ENCODE peak calls at places on chromosome 12, in seven cellular contexts. One of them, this sample, is unnamed.
A peak's percentile ranks its signal among the peaks of the same experiment; 100 is the strongest.

GRCh38 chr12:69553626-69554248 is 31.5 kb upstream of the CCT2 start:
- DNase-seq in brain microvascular endothelial cell: no peak
- DNase-seq in T-helper 17 cell: no peak
- DNase-seq in mesothelial cell of epicardium: no peak
- DNase-seq in SIG-M5: no peak
- DNase-seq in heart left ventricle: no peak
- DNase-seq in C1 segment of cervical spinal cord: no peak
- DNase-seq in this sample: no peak

GRCh38 chr12:107372229-107372658 is 278.9 kb upstream of the CRY1 start:
- DNase-seq in brain microvascular endothelial cell: no peak
- DNase-seq in T-helper 17 cell: no peak
- DNase-seq in mesothelial cell of epicardium: no peak
- DNase-seq in SIG-M5: no peak
- DNase-seq in heart left ventricle: no peak
- DNase-seq in C1 segment of cervical spinal cord: no peak
- DNase-seq in this sample: peak; percentile 26

GRCh38 chr12:3803865-3804472 is 51.1 kb upstream of the CRACR2A start:
- DNase-seq in brain microvascular endothelial cell: peak; percentile 65
- DNase-seq in T-helper 17 cell: peak; percentile 41
- DNase-seq in mesothelial cell of epicardium: peak; percentile 62
- DNase-seq in SIG-M5: peak; percentile 34
- DNase-seq in heart left ventricle: peak; percentile 80
- DNase-seq in C1 segment of cervical spinal cord: peak; percentile 14
- DNase-seq in this sample: peak; percentile 61

GRCh38 chr12:40310201-40310600 is 85.4 kb downstream of the LRRK2 start:
- DNase-seq in brain microvascular endothelial cell: no peak
- DNase-seq in T-helper 17 cell: no peak
- DNase-seq in mesothelial cell of epicardium: no peak
- DNase-seq in SIG-M5: no peak
- DNase-seq in heart left ventricle: no peak
- DNase-seq in C1 segment of cervical spinal cord: peak; percentile 2
- DNase-seq in this sample: no peak

GRCh38 chr12:106122004-106122403 is 16.8 kb downstream of the NUAK1 start:
- DNase-seq in brain microvascular endothelial cell: no peak
- DNase-seq in T-helper 17 cell: no peak
- DNase-seq in mesothelial cell of epicardium: no peak
- DNase-seq in SIG-M5: no peak
- DNase-seq in heart left ventricle: no peak
- DNase-seq in C1 segment of cervical spinal cord: no peak
- DNase-seq in this sample: no peak

GRCh38 chr12:100591979-100592378 is 18.5 kb downstream of the GAS2L3 start:
- DNase-seq in brain microvascular endothelial cell: no peak
- DNase-seq in T-helper 17 cell: no peak
- DNase-seq in mesothelial cell of epicardium: no peak
- DNase-seq in SIG-M5: no peak
- DNase-seq in heart left ventricle: no peak
- DNase-seq in C1 segment of cervical spinal cord: no peak
- DNase-seq in this sample: no peak

GRCh38 chr12:11497995-11498394 is 102.6 kb upstream of the PRB2 start:
- DNase-seq in brain microvascular endothelial cell: no peak
- DNase-seq in T-helper 17 cell: no peak
- DNase-seq in mesothelial cell of epicardium: no peak
- DNase-seq in SIG-M5: no peak
- DNase-seq in heart left ventricle: no peak
- DNase-seq in C1 segment of cervical spinal cord: no peak
- DNase-seq in this sample: no peak

GRCh38 chr12:3587402-3588013 is 96.5 kb downstream of the PRMT8 start:
- DNase-seq in brain microvascular endothelial cell: no peak
- DNase-seq in T-helper 17 cell: no peak
- DNase-seq in mesothelial cell of epicardium: no peak
- DNase-seq in SIG-M5: no peak
- DNase-seq in heart left ventricle: no peak
- DNase-seq in C1 segment of cervical spinal cord: no peak
- DNase-seq in this sample: no peak

GRCh38 chr12:3364661-3365264 is 126.2 kb upstream of the PRMT8 start:
- DNase-seq in brain microvascular endothelial cell: no peak
- DNase-seq in T-helper 17 cell: no peak
- DNase-seq in mesothelial cell of epicardium: no peak
- DNase-seq in SIG-M5: no peak
- DNase-seq in heart left ventricle: no peak
- DNase-seq in C1 segment of cervical spinal cord: no peak
- DNase-seq in this sample: no peak

GRCh38 chr12:71725011-71725410 is 29.7 kb upstream of the RAB21 start:
- DNase-seq in brain microvascular endothelial cell: no peak
- DNase-seq in T-helper 17 cell: no peak
- DNase-seq in mesothelial cell of epicardium: no peak
- DNase-seq in SIG-M5: no peak
- DNase-seq in heart left ventricle: no peak
- DNase-seq in C1 segment of cervical spinal cord: no peak
- DNase-seq in this sample: no peak

GRCh38 chr12:119020377-119021360 is 39.3 kb downstream of the SRRM4 start:
- DNase-seq in brain microvascular endothelial cell: no peak
- DNase-seq in T-helper 17 cell: no peak
- DNase-seq in mesothelial cell of epicardium: no peak
- DNase-seq in SIG-M5: no peak
- DNase-seq in heart left ventricle: peak; percentile 57
- DNase-seq in C1 segment of cervical spinal cord: no peak
- DNase-seq in this sample: no peak

GRCh38 chr12:112988224-112988623 is 9.9 kb downstream of the OAS2 start:
- DNase-seq in brain microvascular endothelial cell: no peak
- DNase-seq in T-helper 17 cell: no peak
- DNase-seq in mesothelial cell of epicardium: no peak
- DNase-seq in SIG-M5: no peak
- DNase-seq in heart left ventricle: no peak
- DNase-seq in C1 segment of cervical spinal cord: no peak
- DNase-seq in this sample: no peak

GRCh38 chr12:608921-609320 is 54.3 kb downstream of the NINJ2 start:
- DNase-seq in brain microvascular endothelial cell: no peak
- DNase-seq in T-helper 17 cell: no peak
- DNase-seq in mesothelial cell of epicardium: no peak
- DNase-seq in SIG-M5: no peak
- DNase-seq in heart left ventricle: no peak
- DNase-seq in C1 segment of cervical spinal cord: no peak
- DNase-seq in this sample: no peak

GRCh38 chr12:123237646-123238329 is 4.6 kb downstream of the MTRFR start:
- DNase-seq in brain microvascular endothelial cell: peak; percentile 56
- DNase-seq in T-helper 17 cell: peak; percentile 36
- DNase-seq in mesothelial cell of epicardium: peak; percentile 57
- DNase-seq in SIG-M5: no peak
- DNase-seq in heart left ventricle: peak; percentile 67
- DNase-seq in C1 segment of cervical spinal cord: no peak
- DNase-seq in this sample: peak; percentile 61

GRCh38 chr12:53431187-53431586 is 7.5 kb downstream of the AMHR2 start:
- DNase-seq in brain microvascular endothelial cell: no peak
- DNase-seq in T-helper 17 cell: no peak
- DNase-seq in mesothelial cell of epicardium: no peak
- DNase-seq in SIG-M5: no peak
- DNase-seq in heart left ventricle: no peak
- DNase-seq in C1 segment of cervical spinal cord: no peak
- DNase-seq in this sample: no peak

GRCh38 chr12:52395761-52396434 is 10.2 kb downstream of the KRT82 start:
- DNase-seq in brain microvascular endothelial cell: no peak
- DNase-seq in T-helper 17 cell: no peak
- DNase-seq in mesothelial cell of epicardium: no peak
- DNase-seq in SIG-M5: no peak
- DNase-seq in heart left ventricle: no peak
- DNase-seq in C1 segment of cervical spinal cord: no peak
- DNase-seq in this sample: no peak

GRCh38 chr12:72472350-72472749 is 200.2 kb downstream of the TRHDE start:
- DNase-seq in brain microvascular endothelial cell: no peak
- DNase-seq in T-helper 17 cell: no peak
- DNase-seq in mesothelial cell of epicardium: no peak
- DNase-seq in SIG-M5: no peak
- DNase-seq in heart left ventricle: no peak
- DNase-seq in C1 segment of cervical spinal cord: no peak
- DNase-seq in this sample: no peak

GRCh38 chr12:124751654-124752355 is 111.9 kb downstream of the SCARB1 start:
- DNase-seq in brain microvascular endothelial cell: no peak
- DNase-seq in T-helper 17 cell: no peak
- DNase-seq in mesothelial cell of epicardium: no peak
- DNase-seq in SIG-M5: no peak
- DNase-seq in heart left ventricle: no peak
- DNase-seq in C1 segment of cervical spinal cord: no peak
- DNase-seq in this sample: no peak

GRCh38 chr12:89883630-89884364 is 175.2 kb upstream of the ATP2B1 start:
- DNase-seq in brain microvascular endothelial cell: no peak
- DNase-seq in T-helper 17 cell: no peak
- DNase-seq in mesothelial cell of epicardium: no peak
- DNase-seq in SIG-M5: no peak
- DNase-seq in heart left ventricle: no peak
- DNase-seq in C1 segment of cervical spinal cord: no peak
- DNase-seq in this sample: no peak

GRCh38 chr12:96571101-96571862 is 81.9 kb downstream of the CFAP54 start:
- DNase-seq in brain microvascular endothelial cell: no peak
- DNase-seq in T-helper 17 cell: no peak
- DNase-seq in mesothelial cell of epicardium: no peak
- DNase-seq in SIG-M5: no peak
- DNase-seq in heart left ventricle: no peak
- DNase-seq in C1 segment of cervical spinal cord: no peak
- DNase-seq in this sample: no peak

GRCh38 chr12:21941522-21942376 is 523 bp upstream of the ABCC9 start:
- DNase-seq in brain microvascular endothelial cell: peak; percentile 38
- DNase-seq in T-helper 17 cell: no peak
- DNase-seq in mesothelial cell of epicardium: no peak
- DNase-seq in SIG-M5: no peak
- DNase-seq in heart left ventricle: peak; percentile 86
- DNase-seq in C1 segment of cervical spinal cord: no peak
- DNase-seq in this sample: no peak

This sample was measured in activated gamma-delta T cell treated with anti-CD3 and anti-CD28 coated beads, Interleukin-2, amount 50 U/mL, for 16 hours.